ENCODE peak calls at places on chromosomes 3 and 15, in four cellular contexts. I is aorta, Y is H9, C is SK-N-SH. Z is an unnamed sample.
A peak's percentile ranks its signal among the peaks of the same experiment; 100 is the strongest.

GRCh38 chr3:159775372-159775961 is 213.2 kb upstream of the IL12A start:
- DNase-seq in Y (peak; percentile 79), C (peak; percentile 32), I (peak; percentile 90), Z (no peak)

GRCh38 chr3:64387688-64388087 is 162.4 kb upstream of the PRICKLE2 start:
- DNase-seq in Y (no peak), I (no peak), C (no peak), Z (no peak)

GRCh38 chr15:67807141-67807540 is 18.2 kb upstream of the SKOR1 start:
- DNase-seq in I (peak; percentile 51), Y (peak; percentile 20), C (no peak), Z (no peak)

GRCh38 chr15:91228890-91229289 is 128.8 kb downstream of the SV2B start:
- DNase-seq in I (no peak), Y (no peak), C (no peak), Z (no peak)

GRCh38 chr15:28079313-28079969 is 19.7 kb downstream of the OCA2 start:
- DNase-seq in C (no peak), Y (no peak), I (no peak), Z (no peak)

GRCh38 chr3:46649436-46649835 is 37.1 kb downstream of the FAM240A start:
- DNase-seq in Y (no peak), C (no peak), I (no peak), Z (no peak)

GRCh38 chr15:90603893-90604292 is 74.2 kb downstream of the CRTC3 start:
- DNase-seq in I (peak; percentile 81), Y (no peak), C (no peak), Z (peak; percentile 72)

GRCh38 chr15:68572309-68572708 is 6.5 kb upstream of the CORO2B start:
- DNase-seq in I (peak; percentile 6), C (no peak), Y (no peak), Z (no peak)

GRCh38 chr3:156264771-156265170 is 144.4 kb downstream of the KCNAB1 start:
- DNase-seq in Y (no peak), C (no peak), I (no peak), Z (no peak)

GRCh38 chr3:38255627-38256026 is 10.0 kb upstream of the SLC22A13 start:
- DNase-seq in Y (no peak), I (no peak), C (no peak), Z (no peak)

GRCh38 chr15:91142097-91142744 is 42.2 kb downstream of the SV2B start:
- DNase-seq in I (no peak), C (no peak), Y (no peak), Z (no peak)

GRCh38 chr3:79016587-79017380 is 751.0 kb downstream of the ROBO1 start:
- DNase-seq in I (no peak), C (no peak), Y (no peak), Z (no peak)

GRCh38 chr3:172448661-172449467 is 608 bp upstream of the GHSR start:
- DNase-seq in I (no peak), Y (peak; percentile 30), C (peak; percentile 60), Z (no peak)

GRCh38 chr3:178112134-178112533 is 424.1 kb upstream of the KCNMB2 start:
- DNase-seq in I (no peak), Y (peak; percentile 33), C (no peak), Z (no peak)

GRCh38 chr3:13553686-13554085 is 4.8 kb downstream of the FBLN2 start:
- DNase-seq in I (no peak), Y (no peak), C (no peak), Z (no peak)
- H3K27ac ChIP-seq in I (no peak overlapping the region), Y (no peak overlapping the region), C (no peak overlapping the region), Z (no peak overlapping the region)

DNA sequence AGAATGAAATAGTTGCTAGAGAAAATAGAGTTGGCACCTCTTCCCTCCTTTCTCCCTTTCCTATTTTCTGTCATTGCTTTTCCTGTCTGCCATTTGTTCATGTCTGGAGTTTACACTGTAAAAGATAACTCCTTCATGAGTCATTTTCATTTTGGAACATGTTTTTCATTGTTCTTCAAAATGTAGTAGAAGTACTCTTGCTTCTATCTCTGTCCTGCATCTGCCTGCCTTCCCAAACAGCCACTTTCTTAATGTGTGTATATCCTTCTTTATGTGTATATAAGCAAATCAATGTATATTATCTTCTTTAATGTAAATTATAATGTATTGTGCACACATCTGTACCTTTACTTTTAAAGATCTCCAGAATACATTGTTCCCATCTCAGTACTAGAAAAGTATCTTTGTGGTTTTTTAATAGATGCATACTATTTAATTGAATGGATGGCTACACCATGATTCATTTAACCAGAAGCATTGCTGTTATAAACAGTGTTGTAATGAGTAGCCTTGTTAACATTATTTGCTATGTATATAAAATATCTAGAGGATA is 41.1 kb downstream of the TSC22D2 start:
- DNase-seq in I (no peak), C (no peak), Y (no peak), Z (no peak)
- H3K4me1 ChIP-seq in I (peaks cover 5% of the 10 kb centered on the region), C (peaks cover 3% of the 10 kb centered on the region), Y (no peaks in the 10 kb centered on the region), Z (peaks cover 22% of the 10 kb centered on the region)

GRCh38 chr3:27639271-27639670 is 82.9 kb downstream of the EOMES start:
- DNase-seq in C (no peak), I (no peak), Y (no peak), Z (no peak)

GRCh38 chr3:27641271-27641670 is 80.9 kb downstream of the EOMES start:
- DNase-seq in Y (no peak), C (no peak), I (no peak), Z (no peak)

GRCh38 chr3:27643355-27643754 is 78.8 kb downstream of the EOMES start:
- DNase-seq in Y (no peak), I (no peak), C (no peak), Z (no peak)

GRCh38 chr3:27642796-27643195 is 79.3 kb downstream of the EOMES start:
- DNase-seq in I (no peak), Y (no peak), C (no peak), Z (no peak)

GRCh38 chr3:27641888-27642601 is 80.1 kb downstream of the EOMES start:
- DNase-seq in Y (no peak), I (no peak), C (no peak), Z (no peak)
- H3K27ac ChIP-seq in Y (no peak overlapping the region), I (no peak overlapping the region), C (no peak overlapping the region), Z (no peak overlapping the region)

GRCh38 chr15:56716334-56716733 is 17.0 kb downstream of the ZNF280D start:
- DNase-seq in C (no peak), I (no peak), Y (no peak), Z (no peak)

GRCh38 chr15:56718560-56718959 is 14.7 kb downstream of the ZNF280D start:
- DNase-seq in I (no peak), C (no peak), Y (no peak), Z (no peak)

GRCh38 chr15:56719021-56719612 is 14.2 kb downstream of the ZNF280D start:
- DNase-seq in I (no peak), Y (no peak), C (no peak), Z (no peak)

GRCh38 chr15:56719774-56720555 is 13.3 kb downstream of the ZNF280D start:
- DNase-seq in Y (no peak), I (no peak), C (no peak), Z (no peak)

GRCh38 chr15:56715220-56715619 is 18.1 kb downstream of the ZNF280D start:
- DNase-seq in Y (no peak), C (no peak), I (no peak), Z (no peak)
- H3K4me1 ChIP-seq in Y (no peaks in the 10 kb centered on the region), C (no peaks in the 10 kb centered on the region), I (no peaks in the 10 kb centered on the region), Z (no peaks in the 10 kb centered on the region)

DNA sequence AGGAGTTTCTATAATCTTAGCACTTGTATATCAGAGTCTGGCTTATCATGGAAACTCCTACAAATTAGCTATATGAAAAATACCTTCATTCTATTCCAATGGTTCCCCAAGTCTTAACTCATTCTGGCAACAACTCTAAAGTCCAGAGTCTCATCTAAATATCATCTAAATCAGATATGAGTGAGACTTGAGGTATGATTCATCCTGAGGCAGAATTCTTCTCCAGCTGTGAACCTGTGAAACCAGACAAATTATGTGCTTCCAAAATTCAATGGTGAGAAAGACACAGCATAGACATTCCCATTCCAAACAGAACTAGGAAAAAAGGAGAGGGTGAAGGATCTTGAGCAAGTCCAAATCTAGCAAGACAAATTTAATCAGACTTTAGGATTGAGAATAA is 138.8 kb downstream of the THRB start:
- DNase-seq in Y (no peak), I (no peak), C (no peak), Z (no peak)
- H3K27ac ChIP-seq in Y (no peak overlapping the region), I (peak overlapping the region; percentile 57), C (no peak overlapping the region), Z (no peak overlapping the region)

Z was measured in upper lobe of right lung.